ENCODE peak calls at places on chromosomes 6 and 20, in four cellular contexts. H is fibroblast of the conjunctiva, I is GM12892, C is activated T-cell treated with anti-CD3 and anti-CD28 coated beads for 24 hours. T is an unnamed sample.

GRCh38 chr6:31877651-31878161 is 1.1 kb downstream of the SLC44A4 start:
- DNase-seq in H (no peak), I (no peak), C (no peak), T (no peak)

GRCh38 chr20:52972965-52973819 is 1.0 kb downstream of the TSHZ2 start:
- DNase-seq in H (no peak), I (no peak), C (no peak), T (no peak)

GRCh38 chr20:32626859-32627636 is 41.9 kb upstream of the NOL4L start:
- DNase-seq in H (no peak), I (no peak), C (no peak), T (no peak)

GRCh38 chr6:16511048-16511660 is 250.1 kb downstream of the ATXN1 start:
- DNase-seq in H (peak), I (no peak), C (no peak), T (no peak)

GRCh38 chr6:142429195-142429594 is 127.4 kb downstream of the ADGRG6 start:
- DNase-seq in H (no peak), I (no peak), C (no peak), T (no peak)

GRCh38 chr20:329325-329695 is 4.0 kb downstream of the SOX12 start:
- DNase-seq in H (no peak), I (no peak), C (no peak), T (no peak)

GRCh38 chr20:62287759-62288534 is 14.8 kb upstream of the ADRM1 start:
- DNase-seq in H (no peak), I (no peak), C (no peak), T (no peak)

GRCh38 chr6:137832110-137832509 is 34.9 kb upstream of the TNFAIP3 start:
- DNase-seq in H (peak), I (no peak), C (no peak), T (no peak)

GRCh38 chr6:44559486-44560270 is 172.2 kb downstream of the CDC5L start:
- DNase-seq in H (no peak), I (no peak), C (no peak), T (no peak)

GRCh38 chr20:52921300-52921699 is 50.9 kb upstream of the TSHZ2 start:
- DNase-seq in H (no peak), I (no peak), C (no peak), T (no peak)

GRCh38 chr20:35820715-35821114 is 48.9 kb downstream of the PHF20 start:
- DNase-seq in H (no peak), I (no peak), C (no peak), T (no peak)